ENCODE peak calls at places on chromosomes 5 and 9, in seven cellular contexts. T is DND-41; D is vagina; P is CD8-positive, alpha-beta T cell; R is stomach; Y is breast epithelium; B is lung. F is an unnamed sample. For H3K9me3 and H3K4me1, the result is how much of the 10 kb centered on the place peaks cover.

GRCh38 chr5:134248271-134248670 is 22.4 kb upstream of the PPP2CA start:
- DNase-seq in T (no peak), D (no peak), P (no peak), R (no peak), Y (no peak), B (no peak), F (no peak)

GRCh38 chr9:133563286-133564213 is 29.0 kb downstream of the ADAMTSL2 start:
- DNase-seq in T (no peak), D (no peak), P (no peak), R (no peak), Y (no peak), B (peak), F (peak)

GRCh38 chr5:137624786-137625349 is 111.0 kb downstream of the KLHL3 start:
- DNase-seq in T (no peak), D (peak), P (no peak), R (no peak), Y (peak), B (no peak), F (no peak)

GRCh38 chr9:113756476-113757198 is 119.5 kb upstream of the ZNF618 start:
- DNase-seq in T (no peak), D (no peak), P (no peak), R (no peak), Y (no peak), B (peak), F (no peak)

GRCh38 chr5:50990296-50990924 is 324.0 kb downstream of the PARP8 start:
- DNase-seq in T (no peak), D (no peak), P (no peak), R (no peak), Y (no peak), B (no peak), F (no peak)

GRCh38 chr5:40879163-40879942 is 29.9 kb upstream of the C7 start:
- DNase-seq in T (no peak), D (no peak), P (no peak), R (no peak), Y (no peak), B (no peak), F (no peak)

GRCh38 chr9:74006935-74007334 is 490.2 kb upstream of the RORB start:
- DNase-seq in T (no peak), D (no peak), P (no peak), R (no peak), Y (no peak), B (no peak), F (no peak)

GRCh38 chr9:88537743-88538055 is 2.7 kb downstream of the NXNL2 start:
- DNase-seq in T (peak), D (no peak), P (no peak), R (peak), Y (no peak), B (peak), F (peak)

GRCh38 chr9:87662808-87663528 is 63.0 kb upstream of the CTSL start:
- DNase-seq in T (peak), D (peak), P (no peak), R (peak), Y (peak), B (peak), F (peak)

GRCh38 chr9:15250013-15250412 is 57.0 kb downstream of the TTC39B start:
- DNase-seq in T (no peak), D (no peak), P (no peak), R (no peak), Y (no peak), B (no peak), F (no peak)

GRCh38 chr9:35385042-35385441 is 104.9 kb upstream of the RUSC2 start:
- DNase-seq in T (no peak), D (no peak), P (no peak), R (no peak), Y (no peak), B (no peak), F (no peak)

GRCh38 chr5:27465140-27465539 is 426.8 kb upstream of the CDH9 start:
- DNase-seq in T (no peak), D (no peak), P (no peak), R (no peak), Y (no peak), B (no peak), F (no peak)

GRCh38 chr5:36040651-36041536 is 25.8 kb downstream of the UGT3A2 start:
- DNase-seq in T (no peak), D (no peak), P (no peak), R (no peak), Y (no peak), B (peak), F (no peak)

GRCh38 chr5:138109463-138110265 is 25.8 kb downstream of the WNT8A start:
- DNase-seq in T (no peak), D (no peak), P (no peak), R (no peak), Y (no peak), B (no peak), F (no peak)

GRCh38 chr9:3916984-3917383 is 382.9 kb downstream of the GLIS3 start:
- DNase-seq in T (no peak), D (no peak), P (no peak), R (no peak), Y (no peak), B (no peak), F (no peak)

GRCh38 chr5:6377582-6378127 is 692 bp downstream of the MED10 start:
- DNase-seq in T (no peak), D (no peak), P (peak), R (no peak), Y (no peak), B (no peak), F (no peak)

GRCh38 chr9:87968155-87968554 is 6.2 kb downstream of the CDK20 start:
- DNase-seq in T (no peak), D (no peak), P (no peak), R (no peak), Y (no peak), B (no peak), F (no peak)

GRCh38 chr9:89247431-89248370 is 63.3 kb upstream of the CKS2 start:
- DNase-seq in T (no peak), D (no peak), P (no peak), R (no peak), Y (no peak), B (no peak), F (no peak)

GRCh38 chr5:82164109-82164956 is 113.8 kb downstream of the RPS23 start:
- DNase-seq in T (no peak), D (no peak), P (no peak), R (no peak), Y (no peak), B (no peak), F (no peak)

GRCh38 chr9:1320667-1321195 is 270.6 kb downstream of the DMRT2 start:
- DNase-seq in T (no peak), D (no peak), P (no peak), R (no peak), Y (no peak), B (no peak), F (no peak)

GRCh38 chr5:179765400-179765799 is 28.4 kb upstream of the LTC4S start:
- DNase-seq in T (no peak), D (no peak), P (no peak), R (no peak), Y (no peak), B (no peak), F (no peak)

GRCh38 chr5:158770506-158770905 is 329.2 kb downstream of the EBF1 start:
- DNase-seq in T (no peak), D (no peak), P (no peak), R (no peak), Y (no peak), B (no peak), F (no peak)

GRCh38 chr5:181259283-181259682 is 1.7 kb downstream of the TRIM52 start:
- DNase-seq in T (no peak), D (no peak), P (no peak), R (no peak), Y (no peak), B (no peak), F (no peak)

GRCh38 chr9:134707031-134707680 is 65.6 kb downstream of the COL5A1 start:
- DNase-seq in T (no peak), D (no peak), P (no peak), R (peak), Y (peak), B (peak), F (peak)

GRCh38 chr5:62521319-62521718 is 57.3 kb upstream of the LRRC70 start:
- DNase-seq in T (no peak), D (no peak), P (no peak), R (no peak), Y (no peak), B (no peak), F (no peak)

GRCh38 chr9:764105-764524 is 77.4 kb upstream of the DMRT1 start:
- DNase-seq in T (peak), D (no peak), P (no peak), R (peak), Y (peak), B (peak), F (peak)

GRCh38 chr5:95925345-95925744 is 36.3 kb downstream of the ELL2 start:
- DNase-seq in T (no peak), D (no peak), P (no peak), R (no peak), Y (no peak), B (no peak), F (no peak)

GRCh38 chr9:113992276-113992951 is 85.7 kb downstream of the AMBP start:
- DNase-seq in T (no peak), D (no peak), P (no peak), R (peak), Y (no peak), B (no peak), F (peak)

GRCh38 chr9:136695435-136695895 is 8.2 kb upstream of the AGPAT2 start:
- DNase-seq in T (no peak), D (no peak), P (no peak), R (peak), Y (peak), B (peak), F (peak)

GRCh38 chr5:159936686-159937329 is 20.5 kb downstream of the ADRA1B start:
- DNase-seq in T (no peak), D (no peak), P (no peak), R (no peak), Y (no peak), B (no peak), F (no peak)

GRCh38 chr5:77638763-77639451 is 394 bp upstream of the OTP start:
- DNase-seq in T (no peak), D (no peak), P (no peak), R (no peak), Y (no peak), B (no peak), F (no peak)

GRCh38 chr5:77637170-77638074 is 1.1 kb downstream of the OTP start:
- DNase-seq in T (no peak), D (no peak), P (no peak), R (no peak), Y (no peak), B (no peak), F (no peak)

GRCh38 chr5:77636423-77637169 is 1.9 kb downstream of the OTP start:
- DNase-seq in T (no peak), D (no peak), P (no peak), R (no peak), Y (no peak), B (no peak), F (no peak)

GRCh38 chr5:77639624-77640023 is 1.1 kb upstream of the OTP start:
- DNase-seq in T (no peak), D (no peak), P (no peak), R (no peak), Y (no peak), B (no peak), F (no peak)

DNA sequence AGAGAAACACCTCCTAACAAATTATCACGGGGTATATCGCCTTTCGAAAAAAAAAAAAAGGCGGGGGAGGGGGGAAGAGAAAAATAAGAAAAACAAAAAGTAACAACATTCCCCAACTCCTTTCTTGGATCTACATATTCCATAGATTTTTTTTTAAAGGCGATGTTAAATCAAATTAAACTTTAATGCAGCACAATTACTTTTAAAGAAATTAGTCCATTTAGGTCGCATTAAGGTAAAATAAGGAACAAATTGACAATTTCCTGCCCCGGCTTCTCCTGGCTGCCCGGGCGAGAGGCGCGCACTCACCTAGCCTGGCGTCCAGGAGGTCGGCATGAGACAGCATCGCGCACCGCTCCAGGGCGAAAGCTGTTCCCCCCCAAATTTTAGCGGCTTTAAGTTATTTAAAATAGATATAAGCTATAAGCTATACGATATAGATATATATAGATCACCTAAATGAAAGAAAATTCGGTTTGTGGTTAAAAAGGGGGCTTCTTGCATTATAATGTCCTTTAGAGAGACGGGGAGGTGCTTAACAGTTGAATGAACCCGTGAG is at the start of gene OTP:
- DNase-seq in T (no peak), D (no peak), P (no peak), R (no peak), Y (no peak), B (no peak), F (no peak)
- H3K4me3 ChIP-seq in T (no peak), D (no peak), P (no peak), R (no peak), Y (no peak), B (no peak), F (no peak)

GRCh38 chr5:118249386-118249785 is 739.0 kb downstream of the DTWD2 start:
- DNase-seq in T (no peak), D (no peak), P (no peak), R (no peak), Y (no peak), B (no peak), F (no peak)
- H3K9me3 ChIP-seq in T (under half), D (under half), P (under half), R (under half), Y (under half), B (under half), F (under half)

GRCh38 chr9:93600504-93600903 is 24.1 kb downstream of the PHF2 start:
- DNase-seq in T (peak), D (peak), P (peak), R (no peak), Y (no peak), B (peak), F (no peak)
- H3K4me1 ChIP-seq in T (under half), D (half or more), P (under half), R (under half), Y (under half), B (under half), F (under half)

DNA sequence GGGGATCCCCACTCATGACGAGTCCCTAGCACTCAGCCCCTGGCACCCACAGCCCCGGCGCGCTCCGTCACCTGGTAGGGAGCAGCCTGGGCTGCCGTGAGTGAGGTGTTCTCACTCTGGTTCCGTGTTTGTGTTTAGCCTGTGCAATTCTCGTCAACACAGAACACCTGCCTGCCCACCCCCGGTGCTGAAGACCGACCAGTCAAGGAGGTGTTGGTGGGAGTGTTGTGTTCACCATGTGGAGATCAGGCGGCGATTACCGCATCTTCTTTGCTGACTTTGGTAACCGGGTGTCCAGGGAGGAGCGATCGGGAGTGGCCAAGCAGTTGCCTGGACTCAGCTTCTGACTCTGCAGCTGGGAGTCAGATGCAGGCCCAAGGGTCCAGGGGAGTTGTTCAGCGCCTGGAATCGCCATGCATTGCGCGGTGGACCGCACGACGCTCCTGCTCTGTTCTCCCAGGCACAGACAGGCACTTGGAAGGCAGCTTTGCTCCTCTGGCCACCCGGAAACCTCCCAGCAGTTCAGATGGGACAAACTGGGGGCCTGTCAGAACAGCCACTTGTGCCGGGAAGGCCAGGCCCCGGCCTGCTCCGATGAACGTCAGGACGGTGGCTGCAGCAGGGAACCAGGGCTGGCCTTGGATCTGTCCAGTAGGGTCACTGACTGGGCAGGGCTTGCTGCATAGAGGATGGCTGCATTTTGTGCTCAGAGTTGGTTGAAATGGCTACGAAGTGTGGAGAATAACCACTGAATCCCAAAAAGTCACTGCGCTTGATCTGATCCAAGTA is 28.2 kb downstream of the EXOC3 start:
- DNase-seq in T (no peak), D (no peak), P (no peak), R (no peak), Y (no peak), B (no peak), F (no peak)
- H3K4me3 ChIP-seq in T (no peak), D (no peak), P (peak), R (no peak), Y (no peak), B (no peak), F (no peak)

GRCh38 chr5:2995667-2996066 is 244.2 kb upstream of the IRX2 start:
- DNase-seq in T (no peak), D (no peak), P (no peak), R (no peak), Y (no peak), B (no peak), F (no peak)
- H3K9me3 ChIP-seq in T (under half), D (under half), P (under half), R (under half), Y (under half), B (under half), F (under half)

DNA sequence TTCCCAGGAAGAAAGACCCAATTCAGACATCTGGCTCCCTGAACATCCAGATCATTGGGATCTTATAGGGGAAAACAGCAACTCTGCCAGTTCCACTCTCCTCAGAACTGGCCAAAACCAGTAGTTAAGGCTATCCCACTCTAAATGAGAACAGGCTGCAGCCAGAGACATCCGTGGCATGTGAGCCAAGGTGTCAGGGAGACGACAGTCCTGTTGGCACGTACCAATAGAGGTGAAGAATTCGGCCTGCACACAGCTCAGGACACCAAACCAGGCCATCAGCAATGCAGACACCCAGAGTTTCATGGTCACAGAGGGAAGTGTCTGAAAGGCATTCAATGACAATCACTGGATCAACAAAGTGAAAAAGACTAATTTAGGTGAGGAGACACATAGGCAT is 9.3 kb downstream of the P4HA2 start:
- DNase-seq in T (no peak), D (no peak), P (no peak), R (no peak), Y (no peak), B (no peak), F (no peak)
- H3K4me1 ChIP-seq in T (under half), D (half or more), P (under half), R (under half), Y (under half), B (under half), F (half or more)

GRCh38 chr9:92769276-92769675 is 4.6 kb upstream of the BICD2 start:
- DNase-seq in T (no peak), D (no peak), P (no peak), R (no peak), Y (no peak), B (no peak), F (no peak)
- H3K4me3 ChIP-seq in T (no peak), D (no peak), P (no peak), R (no peak), Y (no peak), B (no peak), F (no peak)

GRCh38 chr5:142017832-142018427 is 5.1 kb upstream of the GNPDA1 start:
- DNase-seq in T (peak), D (no peak), P (no peak), R (no peak), Y (no peak), B (no peak), F (no peak)
- H3K9me3 ChIP-seq in T (under half), D (under half), P (under half), R (under half), Y (under half), B (under half), F (under half)

F was measured in body of pancreas.